ENCODE peak calls at places on chromosomes 3 and 15, in seven cellular contexts. One of them, this sample, is unnamed.

GRCh38 chr15:30791239-30791638 is 112.5 kb upstream of the FAN1 start:
- DNase-seq in stimulated activated CD4-positive, alpha-beta T cell treated with anti-CD3 and anti-CD28 coated beads, Interleukin-15, amount 100 ng/mL, for 48 hours: no peak
- DNase-seq in HT-29: peak
- DNase-seq in nephron progenitor cell: peak
- DNase-seq in posterior vena cava: peak
- DNase-seq in T-cell: no peak
- DNase-seq in AG10803: no peak
- DNase-seq in this sample: no peak

GRCh38 chr3:131795382-131796085 is 239.3 kb downstream of the CPNE4 start:
- DNase-seq in nephron progenitor cell: no peak
- DNase-seq in T-cell: no peak
- DNase-seq in posterior vena cava: no peak
- DNase-seq in stimulated activated CD4-positive, alpha-beta T cell treated with anti-CD3 and anti-CD28 coated beads, Interleukin-15, amount 100 ng/mL, for 48 hours: no peak
- DNase-seq in AG10803: no peak
- DNase-seq in HT-29: no peak
- DNase-seq in this sample: no peak

GRCh38 chr3:78814893-78815562 is 952.8 kb downstream of the ROBO1 start:
- DNase-seq in HT-29: no peak
- DNase-seq in posterior vena cava: no peak
- DNase-seq in nephron progenitor cell: no peak
- DNase-seq in AG10803: no peak
- DNase-seq in stimulated activated CD4-positive, alpha-beta T cell treated with anti-CD3 and anti-CD28 coated beads, Interleukin-15, amount 100 ng/mL, for 48 hours: no peak
- DNase-seq in T-cell: no peak
- DNase-seq in this sample: no peak

GRCh38 chr15:41653760-41654159 is 6.4 kb upstream of the MGA start:
- DNase-seq in posterior vena cava: no peak
- DNase-seq in stimulated activated CD4-positive, alpha-beta T cell treated with anti-CD3 and anti-CD28 coated beads, Interleukin-15, amount 100 ng/mL, for 48 hours: no peak
- DNase-seq in nephron progenitor cell: no peak
- DNase-seq in T-cell: no peak
- DNase-seq in AG10803: no peak
- DNase-seq in HT-29: no peak
- DNase-seq in this sample: no peak

GRCh38 chr15:51931638-51932037 is 39.9 kb downstream of the LEO1 start:
- DNase-seq in HT-29: no peak
- DNase-seq in nephron progenitor cell: no peak
- DNase-seq in posterior vena cava: no peak
- DNase-seq in AG10803: peak
- DNase-seq in T-cell: no peak
- DNase-seq in stimulated activated CD4-positive, alpha-beta T cell treated with anti-CD3 and anti-CD28 coated beads, Interleukin-15, amount 100 ng/mL, for 48 hours: no peak
- DNase-seq in this sample: no peak

GRCh38 chr3:52254608-52255007 is 9.0 kb downstream of the PPM1M start:
- DNase-seq in AG10803: no peak
- DNase-seq in nephron progenitor cell: no peak
- DNase-seq in posterior vena cava: no peak
- DNase-seq in stimulated activated CD4-positive, alpha-beta T cell treated with anti-CD3 and anti-CD28 coated beads, Interleukin-15, amount 100 ng/mL, for 48 hours: no peak
- DNase-seq in T-cell: no peak
- DNase-seq in HT-29: no peak
- DNase-seq in this sample: no peak

GRCh38 chr3:179973931-179974361 is 62.8 kb downstream of the PEX5L start:
- DNase-seq in AG10803: no peak
- DNase-seq in T-cell: no peak
- DNase-seq in nephron progenitor cell: peak
- DNase-seq in stimulated activated CD4-positive, alpha-beta T cell treated with anti-CD3 and anti-CD28 coated beads, Interleukin-15, amount 100 ng/mL, for 48 hours: no peak
- DNase-seq in HT-29: no peak
- DNase-seq in posterior vena cava: no peak
- DNase-seq in this sample: no peak

GRCh38 chr3:23710555-23710954 is 95.2 kb upstream of the UBE2E1 start:
- DNase-seq in HT-29: no peak
- DNase-seq in nephron progenitor cell: peak
- DNase-seq in AG10803: peak
- DNase-seq in T-cell: no peak
- DNase-seq in stimulated activated CD4-positive, alpha-beta T cell treated with anti-CD3 and anti-CD28 coated beads, Interleukin-15, amount 100 ng/mL, for 48 hours: no peak
- DNase-seq in posterior vena cava: no peak
- DNase-seq in this sample: no peak

GRCh38 chr15:101684384-101684783 is 32.2 kb upstream of the TM2D3 start:
- DNase-seq in stimulated activated CD4-positive, alpha-beta T cell treated with anti-CD3 and anti-CD28 coated beads, Interleukin-15, amount 100 ng/mL, for 48 hours: no peak
- DNase-seq in posterior vena cava: no peak
- DNase-seq in nephron progenitor cell: no peak
- DNase-seq in T-cell: no peak
- DNase-seq in HT-29: no peak
- DNase-seq in AG10803: peak
- DNase-seq in this sample: no peak

GRCh38 chr15:89501646-89502045 is 5.3 kb upstream of the RHCG start:
- DNase-seq in nephron progenitor cell: no peak
- DNase-seq in posterior vena cava: no peak
- DNase-seq in T-cell: no peak
- DNase-seq in HT-29: no peak
- DNase-seq in AG10803: no peak
- DNase-seq in stimulated activated CD4-positive, alpha-beta T cell treated with anti-CD3 and anti-CD28 coated beads, Interleukin-15, amount 100 ng/mL, for 48 hours: no peak
- DNase-seq in this sample: no peak

GRCh38 chr15:44500555-44500954 is 36.4 kb upstream of the EIF3J start:
- DNase-seq in HT-29: no peak
- DNase-seq in T-cell: no peak
- DNase-seq in AG10803: no peak
- DNase-seq in stimulated activated CD4-positive, alpha-beta T cell treated with anti-CD3 and anti-CD28 coated beads, Interleukin-15, amount 100 ng/mL, for 48 hours: no peak
- DNase-seq in nephron progenitor cell: no peak
- DNase-seq in posterior vena cava: no peak
- DNase-seq in this sample: no peak

GRCh38 chr3:78994174-78995027 is 773.4 kb downstream of the ROBO1 start:
- DNase-seq in posterior vena cava: no peak
- DNase-seq in nephron progenitor cell: peak
- DNase-seq in stimulated activated CD4-positive, alpha-beta T cell treated with anti-CD3 and anti-CD28 coated beads, Interleukin-15, amount 100 ng/mL, for 48 hours: no peak
- DNase-seq in HT-29: no peak
- DNase-seq in AG10803: no peak
- DNase-seq in T-cell: no peak
- DNase-seq in this sample: no peak

This sample was measured in neural crest cell.